ENCODE peak calls at places on chromosomes 3 and 15, in eight cellular contexts. One of them, this sample, is unnamed.

GRCh38 chr3:75951941-75952340 is 166.6 kb upstream of the ZNF717 start:
- DNase-seq in stimulated activated CD8-positive, alpha-beta memory T cell treated with anti-CD3 and anti-CD28 coated beads, Interleukin-4, amount 100 ng/mL, for 1 hour: no peak
- DNase-seq in amniotic stem cell: no peak
- DNase-seq in COR-L47: no peak
- DNase-seq in B cell: no peak
- DNase-seq in stomach: no peak
- DNase-seq in NCI-H1092 treated with DMSO at 0.1 percent for 48 hours: no peak
- DNase-seq in AG08395: no peak
- DNase-seq in this sample: no peak

GRCh38 chr3:100297784-100298183 is 36.8 kb upstream of the NIT2 start:
- DNase-seq in stimulated activated CD8-positive, alpha-beta memory T cell treated with anti-CD3 and anti-CD28 coated beads, Interleukin-4, amount 100 ng/mL, for 1 hour: no peak
- DNase-seq in amniotic stem cell: peak; percentile 12
- DNase-seq in COR-L47: no peak
- DNase-seq in B cell: no peak
- DNase-seq in stomach: no peak
- DNase-seq in NCI-H1092 treated with DMSO at 0.1 percent for 48 hours: no peak
- DNase-seq in AG08395: peak; percentile 12
- DNase-seq in this sample: no peak

GRCh38 chr15:29935296-29936020 is 113.2 kb upstream of the TJP1 start:
- DNase-seq in stimulated activated CD8-positive, alpha-beta memory T cell treated with anti-CD3 and anti-CD28 coated beads, Interleukin-4, amount 100 ng/mL, for 1 hour: no peak
- DNase-seq in amniotic stem cell: no peak
- DNase-seq in COR-L47: no peak
- DNase-seq in B cell: no peak
- DNase-seq in stomach: peak; percentile 41
- DNase-seq in NCI-H1092 treated with DMSO at 0.1 percent for 48 hours: no peak
- DNase-seq in AG08395: no peak
- DNase-seq in this sample: no peak

GRCh38 chr3:173911446-173911845 is 513.9 kb downstream of the NLGN1 start:
- DNase-seq in stimulated activated CD8-positive, alpha-beta memory T cell treated with anti-CD3 and anti-CD28 coated beads, Interleukin-4, amount 100 ng/mL, for 1 hour: no peak
- DNase-seq in amniotic stem cell: no peak
- DNase-seq in COR-L47: peak; percentile 78
- DNase-seq in B cell: no peak
- DNase-seq in stomach: no peak
- DNase-seq in NCI-H1092 treated with DMSO at 0.1 percent for 48 hours: no peak
- DNase-seq in AG08395: no peak
- DNase-seq in this sample: no peak

GRCh38 chr3:129764090-129764489 is 129.4 kb downstream of the TMCC1 start:
- DNase-seq in stimulated activated CD8-positive, alpha-beta memory T cell treated with anti-CD3 and anti-CD28 coated beads, Interleukin-4, amount 100 ng/mL, for 1 hour: no peak
- DNase-seq in amniotic stem cell: no peak
- DNase-seq in COR-L47: no peak
- DNase-seq in B cell: no peak
- DNase-seq in stomach: no peak
- DNase-seq in NCI-H1092 treated with DMSO at 0.1 percent for 48 hours: no peak
- DNase-seq in AG08395: no peak
- DNase-seq in this sample: no peak

GRCh38 chr3:183895296-183895695 is 10.6 kb upstream of the PARL start:
- DNase-seq in stimulated activated CD8-positive, alpha-beta memory T cell treated with anti-CD3 and anti-CD28 coated beads, Interleukin-4, amount 100 ng/mL, for 1 hour: no peak
- DNase-seq in amniotic stem cell: peak; percentile 13
- DNase-seq in COR-L47: peak; percentile 43
- DNase-seq in B cell: peak; percentile 76
- DNase-seq in stomach: no peak
- DNase-seq in NCI-H1092 treated with DMSO at 0.1 percent for 48 hours: peak; percentile 39
- DNase-seq in AG08395: peak; percentile 88
- DNase-seq in this sample: peak; percentile 64

GRCh38 chr15:65411470-65412071 is 11.2 kb downstream of the IGDCC4 start:
- DNase-seq in stimulated activated CD8-positive, alpha-beta memory T cell treated with anti-CD3 and anti-CD28 coated beads, Interleukin-4, amount 100 ng/mL, for 1 hour: no peak
- DNase-seq in amniotic stem cell: no peak
- DNase-seq in COR-L47: no peak
- DNase-seq in B cell: no peak
- DNase-seq in stomach: no peak
- DNase-seq in NCI-H1092 treated with DMSO at 0.1 percent for 48 hours: no peak
- DNase-seq in AG08395: no peak
- DNase-seq in this sample: no peak

GRCh38 chr3:49173116-49173791 is 1.9 kb downstream of the KLHDC8B start:
- DNase-seq in stimulated activated CD8-positive, alpha-beta memory T cell treated with anti-CD3 and anti-CD28 coated beads, Interleukin-4, amount 100 ng/mL, for 1 hour: no peak
- DNase-seq in amniotic stem cell: no peak
- DNase-seq in COR-L47: peak; percentile 65
- DNase-seq in B cell: no peak
- DNase-seq in stomach: peak; percentile 27
- DNase-seq in NCI-H1092 treated with DMSO at 0.1 percent for 48 hours: peak; percentile 73
- DNase-seq in AG08395: no peak
- DNase-seq in this sample: no peak

GRCh38 chr3:7439101-7439500 is 578.2 kb downstream of the GRM7 start:
- DNase-seq in stimulated activated CD8-positive, alpha-beta memory T cell treated with anti-CD3 and anti-CD28 coated beads, Interleukin-4, amount 100 ng/mL, for 1 hour: no peak
- DNase-seq in amniotic stem cell: no peak
- DNase-seq in COR-L47: no peak
- DNase-seq in B cell: no peak
- DNase-seq in stomach: no peak
- DNase-seq in NCI-H1092 treated with DMSO at 0.1 percent for 48 hours: no peak
- DNase-seq in AG08395: no peak
- DNase-seq in this sample: no peak

GRCh38 chr15:60337069-60337468 is 60.7 kb downstream of the ANXA2 start:
- DNase-seq in stimulated activated CD8-positive, alpha-beta memory T cell treated with anti-CD3 and anti-CD28 coated beads, Interleukin-4, amount 100 ng/mL, for 1 hour: no peak
- DNase-seq in amniotic stem cell: no peak
- DNase-seq in COR-L47: no peak
- DNase-seq in B cell: no peak
- DNase-seq in stomach: no peak
- DNase-seq in NCI-H1092 treated with DMSO at 0.1 percent for 48 hours: no peak
- DNase-seq in AG08395: no peak
- DNase-seq in this sample: no peak

GRCh38 chr15:80317389-80318169 is 65.6 kb upstream of the CTXND1 start:
- DNase-seq in stimulated activated CD8-positive, alpha-beta memory T cell treated with anti-CD3 and anti-CD28 coated beads, Interleukin-4, amount 100 ng/mL, for 1 hour: no peak
- DNase-seq in amniotic stem cell: peak; percentile 40
- DNase-seq in COR-L47: no peak
- DNase-seq in B cell: no peak
- DNase-seq in stomach: no peak
- DNase-seq in NCI-H1092 treated with DMSO at 0.1 percent for 48 hours: no peak
- DNase-seq in AG08395: peak; percentile 94
- DNase-seq in this sample: no peak

GRCh38 chr3:57512174-57512573 is 32.0 kb downstream of the DNAH12 start:
- DNase-seq in stimulated activated CD8-positive, alpha-beta memory T cell treated with anti-CD3 and anti-CD28 coated beads, Interleukin-4, amount 100 ng/mL, for 1 hour: no peak
- DNase-seq in amniotic stem cell: no peak
- DNase-seq in COR-L47: no peak
- DNase-seq in B cell: no peak
- DNase-seq in stomach: no peak
- DNase-seq in NCI-H1092 treated with DMSO at 0.1 percent for 48 hours: no peak
- DNase-seq in AG08395: no peak
- DNase-seq in this sample: no peak

GRCh38 chr15:40204100-40204499 is 34.8 kb upstream of the PAK6 start:
- DNase-seq in stimulated activated CD8-positive, alpha-beta memory T cell treated with anti-CD3 and anti-CD28 coated beads, Interleukin-4, amount 100 ng/mL, for 1 hour: no peak
- DNase-seq in amniotic stem cell: no peak
- DNase-seq in COR-L47: no peak
- DNase-seq in B cell: no peak
- DNase-seq in stomach: no peak
- DNase-seq in NCI-H1092 treated with DMSO at 0.1 percent for 48 hours: no peak
- DNase-seq in AG08395: no peak
- DNase-seq in this sample: no peak

GRCh38 chr3:147903037-147903436 is 493.9 kb downstream of the ZIC1 start:
- DNase-seq in stimulated activated CD8-positive, alpha-beta memory T cell treated with anti-CD3 and anti-CD28 coated beads, Interleukin-4, amount 100 ng/mL, for 1 hour: no peak
- DNase-seq in amniotic stem cell: no peak
- DNase-seq in COR-L47: no peak
- DNase-seq in B cell: no peak
- DNase-seq in stomach: no peak
- DNase-seq in NCI-H1092 treated with DMSO at 0.1 percent for 48 hours: no peak
- DNase-seq in AG08395: no peak
- DNase-seq in this sample: no peak

GRCh38 chr3:157938154-157938774 is 168.0 kb downstream of the SHOX2 start:
- DNase-seq in stimulated activated CD8-positive, alpha-beta memory T cell treated with anti-CD3 and anti-CD28 coated beads, Interleukin-4, amount 100 ng/mL, for 1 hour: no peak
- DNase-seq in amniotic stem cell: peak; percentile 35
- DNase-seq in COR-L47: no peak
- DNase-seq in B cell: no peak
- DNase-seq in stomach: no peak
- DNase-seq in NCI-H1092 treated with DMSO at 0.1 percent for 48 hours: no peak
- DNase-seq in AG08395: peak; percentile 72
- DNase-seq in this sample: no peak

This sample was measured in Peyer's patch.